ENCODE peak calls at places on chromosomes 11 and 22, in six cellular contexts. One of them, this sample, is unnamed.

GRCh38 chr11:5625281-5625680 is 480 bp downstream of the TRIM34 start:
- DNase-seq in T-helper 2 cell: no peak
- DNase-seq in AG09319: no peak
- DNase-seq in stimulated activated CD8-positive, alpha-beta memory T cell treated with anti-CD3 and anti-CD28 coated beads, Interleukin-12 subunit alpha, Interleukin-12 subunit beta, amount 100 ng/mL, for 4 hours: no peak
- DNase-seq in brain microvascular endothelial cell: no peak
- DNase-seq in pulmonary artery endothelial cell: no peak
- DNase-seq in this sample: no peak

GRCh38 chr22:42270512-42271190 is at the start of gene TCF20:
- DNase-seq in pulmonary artery endothelial cell: peak; percentile 29
- DNase-seq in AG09319: no peak
- DNase-seq in stimulated activated CD8-positive, alpha-beta memory T cell treated with anti-CD3 and anti-CD28 coated beads, Interleukin-12 subunit alpha, Interleukin-12 subunit beta, amount 100 ng/mL, for 4 hours: peak; percentile 70
- DNase-seq in brain microvascular endothelial cell: peak; percentile 43
- DNase-seq in T-helper 2 cell: peak; percentile 88
- DNase-seq in this sample: peak; percentile 50

GRCh38 chr11:102012946-102013345 is 34.3 kb upstream of the CFAP300 start:
- DNase-seq in AG09319: no peak
- DNase-seq in pulmonary artery endothelial cell: no peak
- DNase-seq in brain microvascular endothelial cell: no peak
- DNase-seq in stimulated activated CD8-positive, alpha-beta memory T cell treated with anti-CD3 and anti-CD28 coated beads, Interleukin-12 subunit alpha, Interleukin-12 subunit beta, amount 100 ng/mL, for 4 hours: no peak
- DNase-seq in T-helper 2 cell: peak; percentile 90
- DNase-seq in this sample: no peak

GRCh38 chr11:6563121-6563619 is 40.2 kb downstream of the RRP8 start:
- DNase-seq in T-helper 2 cell: no peak
- DNase-seq in stimulated activated CD8-positive, alpha-beta memory T cell treated with anti-CD3 and anti-CD28 coated beads, Interleukin-12 subunit alpha, Interleukin-12 subunit beta, amount 100 ng/mL, for 4 hours: no peak
- DNase-seq in AG09319: no peak
- DNase-seq in pulmonary artery endothelial cell: no peak
- DNase-seq in brain microvascular endothelial cell: no peak
- DNase-seq in this sample: no peak

GRCh38 chr11:122754553-122755322 is 83.6 kb upstream of the CRTAM start:
- DNase-seq in T-helper 2 cell: peak; percentile 62
- DNase-seq in pulmonary artery endothelial cell: no peak
- DNase-seq in AG09319: no peak
- DNase-seq in stimulated activated CD8-positive, alpha-beta memory T cell treated with anti-CD3 and anti-CD28 coated beads, Interleukin-12 subunit alpha, Interleukin-12 subunit beta, amount 100 ng/mL, for 4 hours: no peak
- DNase-seq in brain microvascular endothelial cell: no peak
- DNase-seq in this sample: no peak

GRCh38 chr11:255176-255575 is 18.4 kb downstream of the PSMD13 start:
- DNase-seq in stimulated activated CD8-positive, alpha-beta memory T cell treated with anti-CD3 and anti-CD28 coated beads, Interleukin-12 subunit alpha, Interleukin-12 subunit beta, amount 100 ng/mL, for 4 hours: no peak
- DNase-seq in pulmonary artery endothelial cell: no peak
- DNase-seq in T-helper 2 cell: no peak
- DNase-seq in AG09319: no peak
- DNase-seq in brain microvascular endothelial cell: no peak
- DNase-seq in this sample: no peak

GRCh38 chr11:116701297-116701801 is 71.4 kb downstream of the BUD13 start:
- DNase-seq in pulmonary artery endothelial cell: no peak
- DNase-seq in AG09319: no peak
- DNase-seq in stimulated activated CD8-positive, alpha-beta memory T cell treated with anti-CD3 and anti-CD28 coated beads, Interleukin-12 subunit alpha, Interleukin-12 subunit beta, amount 100 ng/mL, for 4 hours: no peak
- DNase-seq in brain microvascular endothelial cell: no peak
- DNase-seq in T-helper 2 cell: no peak
- DNase-seq in this sample: no peak

GRCh38 chr11:120632579-120632978 is 121.0 kb downstream of the GRIK4 start:
- DNase-seq in T-helper 2 cell: no peak
- DNase-seq in pulmonary artery endothelial cell: no peak
- DNase-seq in AG09319: no peak
- DNase-seq in brain microvascular endothelial cell: no peak
- DNase-seq in stimulated activated CD8-positive, alpha-beta memory T cell treated with anti-CD3 and anti-CD28 coated beads, Interleukin-12 subunit alpha, Interleukin-12 subunit beta, amount 100 ng/mL, for 4 hours: no peak
- DNase-seq in this sample: no peak

GRCh38 chr11:44030276-44030932 is 17.4 kb upstream of the ACCSL start:
- DNase-seq in pulmonary artery endothelial cell: no peak
- DNase-seq in AG09319: no peak
- DNase-seq in T-helper 2 cell: no peak
- DNase-seq in stimulated activated CD8-positive, alpha-beta memory T cell treated with anti-CD3 and anti-CD28 coated beads, Interleukin-12 subunit alpha, Interleukin-12 subunit beta, amount 100 ng/mL, for 4 hours: no peak
- DNase-seq in brain microvascular endothelial cell: peak; percentile 72
- DNase-seq in this sample: peak; percentile 30

GRCh38 chr11:120054016-120054752 is 83.7 kb downstream of the TRIM29 start:
- DNase-seq in T-helper 2 cell: no peak
- DNase-seq in brain microvascular endothelial cell: no peak
- DNase-seq in pulmonary artery endothelial cell: no peak
- DNase-seq in AG09319: no peak
- DNase-seq in stimulated activated CD8-positive, alpha-beta memory T cell treated with anti-CD3 and anti-CD28 coated beads, Interleukin-12 subunit alpha, Interleukin-12 subunit beta, amount 100 ng/mL, for 4 hours: no peak
- DNase-seq in this sample: no peak

GRCh38 chr11:44539971-44540370 is 25.5 kb upstream of the CD82 start:
- DNase-seq in pulmonary artery endothelial cell: no peak
- DNase-seq in stimulated activated CD8-positive, alpha-beta memory T cell treated with anti-CD3 and anti-CD28 coated beads, Interleukin-12 subunit alpha, Interleukin-12 subunit beta, amount 100 ng/mL, for 4 hours: no peak
- DNase-seq in AG09319: no peak
- DNase-seq in brain microvascular endothelial cell: no peak
- DNase-seq in T-helper 2 cell: no peak
- DNase-seq in this sample: no peak

GRCh38 chr11:70331901-70332300 is 61.4 kb downstream of the PPFIA1 start:
- DNase-seq in T-helper 2 cell: no peak
- DNase-seq in pulmonary artery endothelial cell: no peak
- DNase-seq in stimulated activated CD8-positive, alpha-beta memory T cell treated with anti-CD3 and anti-CD28 coated beads, Interleukin-12 subunit alpha, Interleukin-12 subunit beta, amount 100 ng/mL, for 4 hours: no peak
- DNase-seq in AG09319: no peak
- DNase-seq in brain microvascular endothelial cell: no peak
- DNase-seq in this sample: no peak

GRCh38 chr11:19232910-19233503 is 7.7 kb downstream of the E2F8 start:
- DNase-seq in AG09319: peak; percentile 29
- DNase-seq in brain microvascular endothelial cell: peak; percentile 60
- DNase-seq in T-helper 2 cell: no peak
- DNase-seq in stimulated activated CD8-positive, alpha-beta memory T cell treated with anti-CD3 and anti-CD28 coated beads, Interleukin-12 subunit alpha, Interleukin-12 subunit beta, amount 100 ng/mL, for 4 hours: no peak
- DNase-seq in pulmonary artery endothelial cell: peak; percentile 75
- DNase-seq in this sample: peak; percentile 53

GRCh38 chr11:125315088-125315740 is 150.7 kb downstream of the PKNOX2 start:
- DNase-seq in T-helper 2 cell: no peak
- DNase-seq in brain microvascular endothelial cell: peak; percentile 11
- DNase-seq in AG09319: no peak
- DNase-seq in pulmonary artery endothelial cell: no peak
- DNase-seq in stimulated activated CD8-positive, alpha-beta memory T cell treated with anti-CD3 and anti-CD28 coated beads, Interleukin-12 subunit alpha, Interleukin-12 subunit beta, amount 100 ng/mL, for 4 hours: no peak
- DNase-seq in this sample: no peak

GRCh38 chr22:31106651-31107205 is 640 bp downstream of the SELENOM start:
- DNase-seq in T-helper 2 cell: no peak
- DNase-seq in pulmonary artery endothelial cell: no peak
- DNase-seq in stimulated activated CD8-positive, alpha-beta memory T cell treated with anti-CD3 and anti-CD28 coated beads, Interleukin-12 subunit alpha, Interleukin-12 subunit beta, amount 100 ng/mL, for 4 hours: no peak
- DNase-seq in brain microvascular endothelial cell: peak; percentile 19
- DNase-seq in AG09319: peak; percentile 27
- DNase-seq in this sample: no peak

GRCh38 chr11:65059959-65060824 is 1.8 kb upstream of the NAALADL1 start:
- DNase-seq in T-helper 2 cell: peak; percentile 49
- DNase-seq in pulmonary artery endothelial cell: no peak
- DNase-seq in AG09319: no peak
- DNase-seq in stimulated activated CD8-positive, alpha-beta memory T cell treated with anti-CD3 and anti-CD28 coated beads, Interleukin-12 subunit alpha, Interleukin-12 subunit beta, amount 100 ng/mL, for 4 hours: no peak
- DNase-seq in brain microvascular endothelial cell: no peak
- DNase-seq in this sample: no peak

GRCh38 chr11:45052361-45052760 is 94.1 kb upstream of the PRDM11 start:
- DNase-seq in pulmonary artery endothelial cell: no peak
- DNase-seq in AG09319: no peak
- DNase-seq in brain microvascular endothelial cell: no peak
- DNase-seq in stimulated activated CD8-positive, alpha-beta memory T cell treated with anti-CD3 and anti-CD28 coated beads, Interleukin-12 subunit alpha, Interleukin-12 subunit beta, amount 100 ng/mL, for 4 hours: no peak
- DNase-seq in T-helper 2 cell: no peak
- DNase-seq in this sample: no peak

GRCh38 chr11:116461789-116462188 is 311.0 kb downstream of the BUD13 start:
- DNase-seq in AG09319: no peak
- DNase-seq in brain microvascular endothelial cell: no peak
- DNase-seq in pulmonary artery endothelial cell: no peak
- DNase-seq in stimulated activated CD8-positive, alpha-beta memory T cell treated with anti-CD3 and anti-CD28 coated beads, Interleukin-12 subunit alpha, Interleukin-12 subunit beta, amount 100 ng/mL, for 4 hours: no peak
- DNase-seq in T-helper 2 cell: no peak
- DNase-seq in this sample: no peak

GRCh38 chr11:65435330-65435931 is 12.8 kb downstream of the NEAT1 start:
- DNase-seq in T-helper 2 cell: no peak
- DNase-seq in stimulated activated CD8-positive, alpha-beta memory T cell treated with anti-CD3 and anti-CD28 coated beads, Interleukin-12 subunit alpha, Interleukin-12 subunit beta, amount 100 ng/mL, for 4 hours: no peak
- DNase-seq in AG09319: no peak
- DNase-seq in pulmonary artery endothelial cell: no peak
- DNase-seq in brain microvascular endothelial cell: no peak
- DNase-seq in this sample: no peak

GRCh38 chr11:773425-773824 is 3.9 kb downstream of the GATD1 start:
- DNase-seq in AG09319: no peak
- DNase-seq in pulmonary artery endothelial cell: no peak
- DNase-seq in brain microvascular endothelial cell: no peak
- DNase-seq in T-helper 2 cell: no peak
- DNase-seq in stimulated activated CD8-positive, alpha-beta memory T cell treated with anti-CD3 and anti-CD28 coated beads, Interleukin-12 subunit alpha, Interleukin-12 subunit beta, amount 100 ng/mL, for 4 hours: no peak
- DNase-seq in this sample: no peak

GRCh38 chr11:15412054-15412453 is 297.3 kb downstream of the INSC start:
- DNase-seq in stimulated activated CD8-positive, alpha-beta memory T cell treated with anti-CD3 and anti-CD28 coated beads, Interleukin-12 subunit alpha, Interleukin-12 subunit beta, amount 100 ng/mL, for 4 hours: no peak
- DNase-seq in AG09319: no peak
- DNase-seq in T-helper 2 cell: no peak
- DNase-seq in brain microvascular endothelial cell: no peak
- DNase-seq in pulmonary artery endothelial cell: no peak
- DNase-seq in this sample: peak; percentile 87

GRCh38 chr22:38203090-38203810 is 1.5 kb downstream of the MAFF start:
- DNase-seq in pulmonary artery endothelial cell: no peak
- DNase-seq in T-helper 2 cell: peak; percentile 43
- DNase-seq in AG09319: no peak
- DNase-seq in brain microvascular endothelial cell: no peak
- DNase-seq in stimulated activated CD8-positive, alpha-beta memory T cell treated with anti-CD3 and anti-CD28 coated beads, Interleukin-12 subunit alpha, Interleukin-12 subunit beta, amount 100 ng/mL, for 4 hours: no peak
- DNase-seq in this sample: no peak

GRCh38 chr11:128745296-128746183 is 51.7 kb downstream of the FLI1 start:
- DNase-seq in T-helper 2 cell: no peak
- DNase-seq in stimulated activated CD8-positive, alpha-beta memory T cell treated with anti-CD3 and anti-CD28 coated beads, Interleukin-12 subunit alpha, Interleukin-12 subunit beta, amount 100 ng/mL, for 4 hours: no peak
- DNase-seq in pulmonary artery endothelial cell: no peak
- DNase-seq in AG09319: peak; percentile 27
- DNase-seq in brain microvascular endothelial cell: no peak
- DNase-seq in this sample: no peak

GRCh38 chr11:112459001-112459400 is 198.3 kb upstream of the PLET1 start:
- DNase-seq in stimulated activated CD8-positive, alpha-beta memory T cell treated with anti-CD3 and anti-CD28 coated beads, Interleukin-12 subunit alpha, Interleukin-12 subunit beta, amount 100 ng/mL, for 4 hours: no peak
- DNase-seq in T-helper 2 cell: no peak
- DNase-seq in pulmonary artery endothelial cell: no peak
- DNase-seq in brain microvascular endothelial cell: no peak
- DNase-seq in AG09319: no peak
- DNase-seq in this sample: no peak

This sample was measured in kidney glomerular epithelial cell.